ENCODE peak calls at places on chromosome X, in four cellular contexts. B is prostate gland, R is GM10248, G is brain microvascular endothelial cell. J is an unnamed sample.

GRCh38 chrX:1400049-1400448 is 8.1 kb upstream of the SLC25A6 start:
- DNase-seq in B (no peak), R (no peak), G (no peak), J (no peak)

GRCh38 chrX:16628954-16629595 is 20.9 kb upstream of the S100G start:
- DNase-seq in B (no peak), R (no peak), G (peak; percentile 13), J (no peak)

GRCh38 chrX:48520455-48520854 is 1.2 kb upstream of the EBP start:
- DNase-seq in B (no peak), R (no peak), G (no peak), J (no peak)

GRCh38 chrX:152817082-152817744 is 13.3 kb downstream of the CETN2 start:
- DNase-seq in B (no peak), R (no peak), G (peak; percentile 47), J (peak; percentile 45)

GRCh38 chrX:150980186-150980585 is 2.9 kb upstream of the HMGB3 start:
- DNase-seq in B (no peak), R (no peak), G (no peak), J (no peak)

GRCh38 chrX:38437093-38437492 is 84.7 kb downstream of the OTC start:
- DNase-seq in B (no peak), R (no peak), G (peak; percentile 1), J (no peak)

GRCh38 chrX:123217077-123217476 is 33.0 kb downstream of the GRIA3 start:
- DNase-seq in B (no peak), R (no peak), G (peak; percentile 5), J (no peak)

GRCh38 chrX:16033336-16033735 is 90.0 kb upstream of the GRPR start:
- DNase-seq in B (no peak), R (no peak), G (no peak), J (no peak)

GRCh38 chrX:153646620-153647373 is at the start of gene DUSP9:
- DNase-seq in B (no peak), R (no peak), G (no peak), J (peak; percentile 55)

GRCh38 chrX:153400146-153401132 is 711 bp downstream of the PNMA6E start:
- DNase-seq in B (no peak), R (peak; percentile 77), G (no peak), J (peak; percentile 49)

DNA sequence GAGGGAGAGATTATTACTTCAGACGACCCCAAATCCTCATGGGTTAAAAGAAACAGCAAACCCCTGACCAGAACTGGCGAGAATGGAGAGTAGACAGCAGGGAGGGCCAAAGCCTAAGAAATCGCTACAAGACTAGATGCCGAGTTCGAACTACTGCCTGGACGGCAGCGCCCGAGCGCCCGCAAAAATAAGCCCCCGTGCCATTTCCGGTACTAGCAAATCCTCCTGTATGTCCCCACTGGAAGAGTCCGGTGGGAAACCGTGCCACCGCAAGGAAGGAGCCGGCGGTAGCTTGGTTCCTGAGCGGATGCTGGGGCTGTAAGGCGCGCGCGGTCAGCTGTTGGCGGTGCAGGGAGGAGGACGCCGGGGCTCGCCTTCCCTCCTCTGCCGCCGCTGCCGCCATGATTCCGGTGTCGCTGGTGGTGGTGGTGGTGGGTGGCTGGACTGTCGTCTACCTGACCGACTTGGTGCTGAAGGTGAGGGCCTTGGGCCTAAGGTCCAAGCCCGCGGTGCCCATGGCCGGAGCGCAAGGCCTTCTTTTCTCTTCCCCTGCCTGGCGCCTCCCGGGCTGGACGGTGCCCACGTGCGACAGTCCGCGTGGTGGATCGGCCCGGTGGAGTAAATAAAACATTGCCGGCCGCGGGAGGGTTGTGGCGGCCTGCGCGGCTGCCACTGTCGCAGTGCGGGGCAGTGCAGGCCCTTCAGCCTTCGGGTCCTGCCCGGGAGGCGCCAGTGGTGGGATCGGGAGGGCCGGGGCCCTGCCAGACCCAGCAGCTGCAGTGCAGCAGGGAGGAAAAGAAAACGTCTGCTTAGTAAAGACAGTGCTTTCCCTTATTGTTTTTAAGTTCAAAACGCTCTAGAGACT is at the start of gene MBTPS2:
- DNase-seq in B (peak; percentile 70), R (peak; percentile 52), G (peak; percentile 76), J (peak; percentile 49)
- TF ChIP-seq CTCF in B (peak; percentile 40), R (no peak), G (peak; percentile 13), J (no peak)

GRCh38 chrX:139967300-139967699 is 2.0 kb upstream of the CXorf66 start:
- DNase-seq in B (no peak), R (peak; percentile 22), G (no peak), J (no peak)
- TF ChIP-seq CTCF in B (no peak), R (peak; percentile 20), G (peak; percentile 52), J (no peak)

DNA sequence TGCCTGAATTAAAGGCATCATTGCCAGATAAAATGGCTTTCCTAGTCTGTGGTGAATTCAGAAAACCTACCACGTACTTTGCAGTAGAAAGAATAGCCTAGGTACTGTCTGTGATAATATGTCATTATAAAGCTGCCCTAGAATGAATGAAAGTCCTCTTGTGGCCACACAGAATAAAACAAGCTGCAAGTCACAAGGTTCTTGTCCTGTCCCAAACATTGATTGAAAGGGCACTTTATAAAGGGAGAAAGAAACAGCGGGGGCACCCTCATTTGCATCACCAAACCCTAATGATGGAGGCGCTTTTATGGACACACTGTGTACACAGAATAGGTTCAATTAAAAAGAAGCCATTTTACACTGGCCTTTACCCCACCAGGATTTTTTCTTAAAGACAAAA is 364.8 kb downstream of the AFF2 start:
- DNase-seq in B (no peak), R (no peak), G (no peak), J (no peak)
- TF ChIP-seq CTCF in B (no peak), R (no peak), G (no peak), J (no peak)

DNA sequence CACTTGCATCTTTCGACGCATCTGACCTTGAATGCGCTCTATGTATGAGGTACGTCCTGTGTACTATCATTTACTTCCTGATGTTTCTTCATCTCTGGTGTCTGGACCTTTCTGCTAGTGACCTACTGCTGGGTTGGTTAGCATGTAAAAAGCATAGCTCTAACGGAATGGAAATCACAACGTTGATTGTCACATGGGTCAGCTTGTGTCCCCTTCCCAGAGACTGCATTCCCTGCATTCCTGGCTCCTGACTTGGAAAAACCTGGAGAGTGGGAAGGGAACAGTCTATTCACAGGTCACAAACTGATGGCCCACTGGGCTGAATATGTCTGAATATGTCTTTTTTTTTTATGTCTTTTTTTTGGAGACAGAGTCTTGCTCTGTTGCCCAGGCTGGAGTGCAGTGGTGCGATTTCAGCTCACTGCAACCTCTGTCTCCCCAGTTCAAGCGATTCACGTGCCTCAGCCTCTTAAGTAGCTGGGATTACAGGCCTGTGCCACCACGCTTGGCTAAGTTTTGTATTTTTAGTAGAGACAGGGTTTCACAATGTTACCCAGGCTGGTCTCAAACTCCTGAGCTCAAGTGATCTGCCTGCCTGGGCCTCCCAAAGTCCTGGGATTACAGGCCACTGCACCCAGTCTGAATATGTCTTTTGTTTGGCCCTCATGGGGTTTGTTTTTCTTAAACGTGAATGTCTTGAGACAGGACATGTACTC is 16.3 kb downstream of the LONRF3 start:
- DNase-seq in B (no peak), R (no peak), G (no peak), J (no peak)
- TF ChIP-seq CTCF in B (no peak), R (no peak), G (no peak), J (no peak)

DNA sequence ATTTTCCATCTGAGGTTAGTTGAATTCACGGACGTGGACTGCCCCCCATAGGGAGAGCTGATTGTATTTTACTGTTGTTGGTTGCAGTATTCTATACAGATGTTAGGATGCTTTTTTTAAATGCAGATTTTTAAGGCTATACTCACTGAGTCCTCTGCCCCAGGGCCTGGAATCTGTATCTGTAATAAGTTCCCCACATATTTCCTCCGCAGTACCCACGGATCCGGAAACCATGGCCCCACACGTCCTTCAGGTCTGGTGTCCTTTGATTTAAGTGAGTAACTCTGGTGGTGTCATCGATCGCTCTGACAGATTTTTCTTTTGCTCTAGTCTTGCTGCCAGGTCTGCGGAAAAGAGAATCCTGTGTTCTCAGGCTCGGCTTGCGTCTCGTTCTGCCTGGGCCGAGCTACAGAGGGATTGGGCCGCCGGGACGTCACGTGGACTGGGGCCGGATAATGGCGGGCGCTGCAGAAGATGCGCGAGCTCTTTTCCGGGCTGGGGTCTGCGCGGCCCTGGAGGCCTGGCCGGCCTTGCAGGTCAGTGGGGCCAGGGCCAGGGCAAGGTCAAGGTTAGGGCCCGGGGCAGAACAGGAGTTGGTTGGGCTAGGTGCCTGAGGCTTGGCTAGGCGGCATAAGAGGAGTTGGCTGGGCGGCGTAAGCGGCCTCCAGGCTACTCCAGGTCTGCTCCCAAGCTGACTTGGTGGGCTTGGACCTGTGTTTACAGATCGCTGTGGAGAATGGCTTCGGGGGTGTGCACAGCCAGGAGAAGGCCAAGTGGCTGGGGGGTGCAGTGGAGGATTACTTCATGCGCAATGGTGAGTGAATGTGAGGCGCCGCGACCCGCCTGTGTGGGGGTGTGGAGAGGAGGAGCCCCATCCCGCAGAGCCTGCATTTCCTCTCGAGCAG is at the start of gene TSR2:
- DNase-seq in B (peak; percentile 77), R (peak; percentile 77), G (peak; percentile 89), J (peak; percentile 60)
- TF ChIP-seq CTCF in B (peak; percentile 7), R (peak; percentile 23), G (peak; percentile 34), J (no peak)